ENCODE peak calls at places on chromosomes 5 and 9, in seven cellular contexts. D is A549, B is lower lobe of right lung, X is IMR-90, S is aorta, M is psoas muscle, G is heart right ventricle. U is an unnamed sample. For H3K4me1, the result is how much of the 10 kb centered on the place peaks cover.

GRCh38 chr5:16987776-16988175 is 51.7 kb upstream of the MYO10 start:
- DNase-seq in D (no peak), B (no peak), X (no peak), S (no peak), M (no peak), G (no peak), U (no peak)

GRCh38 chr5:135242021-135242480 is 157.0 kb downstream of the MACROH2A1 start:
- DNase-seq in D (no peak), B (peak), X (peak), S (peak), M (peak), G (no peak), U (peak)

GRCh38 chr5:138241688-138242547 is 28.8 kb upstream of the CDC23 start:
- DNase-seq in D (no peak), B (peak), X (no peak), S (peak), M (peak), G (peak), U (peak)

GRCh38 chr9:93552923-93553322 is 23.5 kb upstream of the PHF2 start:
- DNase-seq in D (no peak), B (no peak), X (no peak), S (no peak), M (no peak), G (no peak), U (no peak)

GRCh38 chr9:20312732-20313131 is 309.6 kb downstream of the MLLT3 start:
- DNase-seq in D (peak), B (no peak), X (peak), S (no peak), M (no peak), G (no peak), U (no peak)

GRCh38 chr5:97762483-97762882 is 579.4 kb upstream of the RIOK2 start:
- DNase-seq in D (no peak), B (no peak), X (no peak), S (no peak), M (no peak), G (no peak), U (no peak)

GRCh38 chr5:32311404-32312193 is 1.1 kb downstream of the MTMR12 start:
- DNase-seq in D (no peak), B (no peak), X (peak), S (no peak), M (no peak), G (no peak), U (no peak)

GRCh38 chr5:181058321-181058720 is 18.3 kb downstream of the BTNL9 start:
- DNase-seq in D (no peak), B (no peak), X (no peak), S (no peak), M (no peak), G (no peak), U (no peak)

GRCh38 chr9:107906074-107906473 is 416.5 kb upstream of the KLF4 start:
- DNase-seq in D (no peak), B (no peak), X (no peak), S (no peak), M (no peak), G (no peak), U (no peak)

GRCh38 chr9:100228352-100228869 is 124.3 kb downstream of the TEX10 start:
- DNase-seq in D (no peak), B (no peak), X (no peak), S (no peak), M (no peak), G (no peak), U (no peak)

GRCh38 chr5:10701567-10702039 is 59.4 kb downstream of the DAP start:
- DNase-seq in D (peak), B (no peak), X (peak), S (no peak), M (no peak), G (no peak), U (peak)

GRCh38 chr9:79858509-79858908 is 286.7 kb downstream of the TLE4 start:
- DNase-seq in D (peak), B (no peak), X (peak), S (no peak), M (no peak), G (no peak), U (no peak)

GRCh38 chr9:16325966-16326365 is 544.5 kb downstream of the BNC2 start:
- DNase-seq in D (no peak), B (no peak), X (no peak), S (no peak), M (no peak), G (no peak), U (no peak)

GRCh38 chr5:139985733-139986132 is 57.4 kb downstream of the NRG2 start:
- DNase-seq in D (peak), B (no peak), X (peak), S (no peak), M (no peak), G (no peak), U (no peak)

GRCh38 chr5:73789851-73790281 is 163.9 kb downstream of the ARHGEF28 start:
- DNase-seq in D (no peak), B (no peak), X (no peak), S (no peak), M (no peak), G (no peak), U (no peak)

GRCh38 chr9:93652604-93653592 is 76.5 kb downstream of the PHF2 start:
- DNase-seq in D (no peak), B (peak), X (no peak), S (peak), M (no peak), G (peak), U (no peak)

DNA sequence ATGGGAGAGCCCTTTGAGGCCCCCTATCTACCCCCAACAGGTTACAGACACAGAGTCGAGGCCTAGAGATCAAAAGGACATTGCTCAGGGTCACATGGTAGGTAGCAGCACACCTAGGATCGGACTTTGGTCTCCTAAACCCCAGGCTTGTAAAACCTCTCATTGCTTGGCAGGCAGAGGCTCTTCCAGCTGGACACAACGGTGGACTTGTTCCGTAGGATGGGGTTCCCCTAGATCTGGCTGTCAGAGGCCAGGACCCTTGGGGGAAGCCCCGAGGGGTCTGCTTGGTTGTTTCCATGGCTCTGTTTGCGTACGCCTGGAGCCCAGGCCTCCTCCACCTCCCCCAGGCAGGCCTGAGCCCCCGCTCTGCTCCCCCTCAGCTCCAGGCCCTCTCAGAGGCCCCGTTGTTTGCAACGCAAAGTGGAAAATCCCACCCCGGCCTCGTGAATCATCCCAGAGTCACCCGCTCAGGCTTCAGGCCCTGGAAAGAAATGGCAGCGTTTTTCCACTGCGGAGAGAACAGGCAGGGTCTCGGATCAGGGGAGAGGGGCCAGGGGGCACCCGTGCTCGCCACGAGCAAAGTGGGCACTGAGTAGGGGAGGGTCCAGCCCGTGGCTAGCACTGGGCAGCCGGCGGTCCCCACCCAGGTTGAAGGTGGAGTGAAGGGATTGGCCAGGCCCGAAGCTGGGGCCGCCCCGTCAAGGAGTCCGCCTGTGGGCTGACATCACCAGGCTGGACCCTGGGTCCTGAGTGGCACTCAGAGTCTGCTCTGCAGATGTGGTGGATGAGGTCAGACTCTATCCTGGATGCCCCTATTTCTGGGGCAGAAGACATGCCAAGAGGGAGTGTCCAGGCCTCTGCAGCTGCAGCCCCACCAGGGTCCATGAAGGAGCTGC is 19.8 kb downstream of the COL27A1 start:
- DNase-seq in D (no peak), B (no peak), X (peak), S (peak), M (no peak), G (peak), U (peak)
- H3K4me1 ChIP-seq in D (under half), B (under half), X (under half), S (under half), M (half or more), G (under half), U (half or more)

DNA sequence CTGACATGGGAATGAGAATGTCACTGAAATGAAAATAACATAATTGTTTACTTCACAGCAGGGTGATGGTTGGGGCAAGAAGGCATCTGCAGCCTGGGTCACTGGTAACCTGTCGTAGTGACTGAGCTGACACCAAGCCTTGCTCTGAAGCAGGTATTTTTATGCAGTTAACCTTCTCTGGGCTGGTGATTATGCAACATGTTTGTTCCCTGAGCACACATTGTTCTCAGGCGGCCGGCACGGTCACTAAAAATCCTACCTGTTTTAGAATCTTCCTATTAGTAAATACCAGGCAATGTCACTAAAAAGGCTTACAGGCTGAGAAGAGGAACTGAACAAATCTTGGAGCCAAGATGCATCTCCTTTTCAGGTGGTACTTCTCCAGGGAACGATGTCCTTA is 157.8 kb upstream of the NR3C1 start:
- DNase-seq in D (no peak), B (no peak), X (no peak), S (no peak), M (no peak), G (no peak), U (no peak)
- H3K27ac ChIP-seq in D (peak), B (no peak), X (no peak), S (no peak), M (no peak), G (no peak), U (no peak)

DNA sequence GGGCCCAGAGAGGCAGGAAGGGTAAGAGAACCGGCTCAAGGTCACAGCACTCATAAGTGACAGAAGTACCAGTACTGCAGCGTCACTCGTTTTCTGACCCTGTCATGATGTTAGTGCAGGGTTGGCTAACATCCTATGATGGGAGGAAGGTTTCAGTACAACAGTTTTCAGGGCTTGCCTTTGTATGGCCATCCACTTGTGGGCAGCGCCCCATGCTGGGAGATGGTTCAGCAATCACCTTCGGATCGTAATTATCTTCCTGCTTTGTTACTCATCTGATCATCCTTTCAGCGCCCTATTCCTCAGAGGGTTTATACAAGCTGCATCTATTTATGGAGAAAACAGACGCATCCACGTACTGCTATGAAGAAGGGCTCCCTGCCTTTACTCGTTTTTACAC is 2.4 kb downstream of the MAP1B start:
- DNase-seq in D (peak), B (no peak), X (no peak), S (peak), M (no peak), G (no peak), U (no peak)
- H3K4me1 ChIP-seq in D (half or more), B (under half), X (under half), S (under half), M (under half), G (under half), U (under half)

GRCh38 chr9:22893196-22893843 is 446.7 kb downstream of the DMRTA1 start:
- DNase-seq in D (no peak), B (no peak), X (no peak), S (no peak), M (no peak), G (no peak), U (no peak)
- H3K27ac ChIP-seq in D (no peak), B (no peak), X (no peak), S (no peak), M (no peak), G (no peak), U (no peak)

DNA sequence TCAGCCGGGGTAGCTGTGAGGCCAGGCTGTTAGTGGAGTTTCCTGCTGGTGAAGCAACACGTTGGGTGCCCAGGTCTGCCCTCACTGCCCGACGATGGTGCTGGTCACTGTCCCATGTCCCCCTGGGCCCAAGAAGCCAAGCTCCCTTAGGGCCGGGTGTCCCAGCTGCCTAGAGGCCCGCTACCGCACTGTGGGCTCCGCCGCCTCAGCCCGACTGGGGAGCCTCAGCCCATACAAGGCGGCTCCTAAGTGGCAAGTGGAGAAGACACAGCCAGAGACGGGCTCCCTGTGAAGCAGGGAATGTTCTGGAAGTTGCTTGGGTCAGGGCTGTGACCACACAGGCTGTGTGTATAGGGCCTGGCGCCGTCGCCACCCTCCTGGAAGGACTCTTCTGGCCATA is 96.9 kb downstream of the RXRA start:
- DNase-seq in D (no peak), B (no peak), X (no peak), S (no peak), M (no peak), G (no peak), U (no peak)
- H3K4me1 ChIP-seq in D (under half), B (under half), X (under half), S (under half), M (under half), G (under half), U (under half)

DNA sequence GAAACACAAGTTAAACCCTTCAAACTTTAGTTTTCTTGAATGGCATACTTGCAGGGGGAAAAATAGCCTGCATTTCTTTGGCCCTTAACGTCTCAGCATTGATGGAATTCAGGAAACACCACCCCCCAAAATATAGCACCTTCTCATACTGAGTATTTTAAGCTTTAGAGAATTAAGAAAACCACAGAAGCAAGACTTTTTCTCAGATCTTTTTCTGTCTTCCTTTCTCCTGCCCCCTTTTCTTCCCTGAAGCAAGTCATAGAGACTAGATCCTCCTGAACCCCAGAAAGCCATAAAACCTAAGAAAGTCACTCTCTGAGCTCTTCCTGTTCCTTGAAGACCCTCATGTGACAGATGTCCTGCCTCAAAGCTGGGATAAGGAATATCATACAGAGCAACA is 1069.9 kb downstream of the EFNA5 start:
- DNase-seq in D (no peak), B (no peak), X (no peak), S (no peak), M (no peak), G (no peak), U (no peak)
- H3K27ac ChIP-seq in D (no peak), B (no peak), X (no peak), S (no peak), M (no peak), G (no peak), U (no peak)

GRCh38 chr5:156920042-156920860 is 42.8 kb downstream of the TIMD4 start:
- DNase-seq in D (no peak), B (no peak), X (no peak), S (no peak), M (no peak), G (no peak), U (no peak)
- H3K4me1 ChIP-seq in D (under half), B (under half), X (under half), S (under half), M (under half), G (under half), U (under half)

GRCh38 chr9:86794356-86795046 is 152.8 kb downstream of the GAS1 start:
- DNase-seq in D (no peak), B (no peak), X (peak), S (no peak), M (no peak), G (no peak), U (no peak)

GRCh38 chr9:86792136-86792535 is 155.2 kb downstream of the GAS1 start:
- DNase-seq in D (no peak), B (no peak), X (peak), S (no peak), M (no peak), G (no peak), U (no peak)

GRCh38 chr9:86796671-86797070 is 150.6 kb downstream of the GAS1 start:
- DNase-seq in D (no peak), B (no peak), X (no peak), S (no peak), M (no peak), G (no peak), U (no peak)

GRCh38 chr9:86795047-86795437 is 152.3 kb downstream of the GAS1 start:
- DNase-seq in D (no peak), B (peak), X (no peak), S (no peak), M (no peak), G (no peak), U (no peak)

GRCh38 chr9:86795861-86796497 is 151.3 kb downstream of the GAS1 start:
- DNase-seq in D (no peak), B (no peak), X (peak), S (peak), M (peak), G (no peak), U (no peak)
- H3K27ac ChIP-seq in D (no peak), B (no peak), X (peak), S (no peak), M (no peak), G (peak), U (no peak)

DNA sequence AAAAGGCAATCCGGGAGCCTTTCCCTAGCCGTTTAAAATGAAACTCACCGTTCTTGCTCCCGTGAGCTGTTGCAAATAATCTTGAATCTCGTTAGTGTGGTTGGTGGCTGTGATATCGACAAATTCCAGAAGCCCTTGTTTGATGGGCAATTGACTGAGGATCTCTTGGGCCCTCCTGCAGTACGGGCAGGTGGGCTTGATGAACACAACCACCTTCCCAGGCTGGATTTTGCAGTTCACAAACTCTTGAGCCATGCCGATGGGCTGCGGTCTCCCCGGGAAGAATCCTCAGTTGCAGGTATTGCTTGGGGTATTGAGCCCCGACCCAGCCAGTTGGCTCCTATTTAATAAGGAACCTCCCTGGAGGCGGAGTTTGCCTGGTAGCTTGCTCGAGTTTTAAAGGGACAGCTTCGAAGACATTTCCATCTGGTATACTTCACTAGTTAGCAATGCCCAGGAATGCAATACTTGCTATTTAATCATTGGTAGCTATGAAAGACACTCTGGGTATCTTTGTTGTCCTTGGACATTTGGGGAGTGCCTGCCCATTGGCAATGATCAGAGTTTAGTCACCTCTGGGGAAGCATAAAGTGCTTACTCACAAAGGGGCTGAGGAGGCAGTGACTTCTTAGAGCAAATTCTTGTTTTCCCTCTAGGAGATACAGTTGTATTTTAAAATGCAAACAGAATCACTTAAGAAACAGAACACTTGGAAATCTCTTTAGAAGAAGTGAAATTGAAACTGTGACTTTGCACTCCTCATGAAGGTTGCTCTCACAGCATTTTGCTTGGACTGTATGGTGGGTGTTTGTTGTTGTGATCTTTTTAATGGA is at the start of gene GLRX:
- DNase-seq in D (peak), B (peak), X (peak), S (peak), M (peak), G (peak), U (peak)
- H3K4me1 ChIP-seq in D (half or more), B (half or more), X (under half), S (under half), M (under half), G (under half), U (half or more)